ENCODE peak calls at places on chromosomes 2 and 18, in five cellular contexts. D, A, H, I and C are unnamed samples.

GRCh38 chr18:3405713-3406112 is 44.3 kb upstream of the TGIF1 start:
- DNase-seq in A (no peak), D (no peak), I (no peak), H (no peak), C (no peak)

GRCh38 chr2:133378386-133378785 is 189.9 kb downstream of the NCKAP5 start:
- DNase-seq in I (no peak), D (no peak), H (no peak), A (no peak), C (no peak)

GRCh38 chr2:98846041-98846440 is 90.0 kb downstream of the CRACDL start:
- DNase-seq in A (no peak), I (no peak), H (no peak), D (peak; percentile 45), C (no peak)

GRCh38 chr2:240200230-240201051 is 60.0 kb upstream of the OTOS start:
- DNase-seq in D (no peak), I (no peak), A (no peak), H (peak; percentile 58), C (no peak)

GRCh38 chr2:128644745-128645256 is 326.1 kb upstream of the HS6ST1 start:
- DNase-seq in D (no peak), I (no peak), A (no peak), H (peak; percentile 7), C (no peak)

GRCh38 chr2:181626671-181627070 is 30.2 kb downstream of the CERKL start:
- DNase-seq in D (no peak), I (no peak), H (no peak), A (no peak), C (no peak)

GRCh38 chr2:83162421-83162820 is 1296.7 kb downstream of the SUCLG1 start:
- DNase-seq in I (no peak), D (peak; percentile 53), H (no peak), A (no peak), C (no peak)

GRCh38 chr18:66344227-66344626 is 259.7 kb downstream of the CDH19 start:
- DNase-seq in H (no peak), D (no peak), A (no peak), I (no peak), C (no peak)

GRCh38 chr18:2891526-2892431 is 45.0 kb downstream of the EMILIN2 start:
- DNase-seq in D (peak; percentile 28), H (peak; percentile 68), A (no peak), I (no peak), C (no peak)

GRCh38 chr18:60047556-60047955 is 147.8 kb downstream of the PMAIP1 start:
- DNase-seq in H (no peak), I (no peak), D (peak; percentile 73), A (no peak), C (no peak)

GRCh38 chr2:159093496-159093895 is 125.1 kb downstream of the TANC1 start:
- DNase-seq in D (no peak), H (no peak), I (no peak), A (no peak), C (no peak)

GRCh38 chr18:70288851-70289328 is at the start of gene SOCS6:
- DNase-seq in H (no peak), I (no peak), D (peak; percentile 80), A (no peak), C (peak; percentile 79)

GRCh38 chr2:222671259-222672067 is at the start of gene MOGAT1:
- DNase-seq in A (no peak), H (peak; percentile 81), I (peak; percentile 11), D (peak; percentile 37), C (peak; percentile 60)

GRCh38 chr2:239790313-239790712 is 234.8 kb downstream of the NDUFA10 start:
- DNase-seq in A (no peak), D (no peak), I (no peak), H (peak; percentile 66), C (peak; percentile 47)

GRCh38 chr18:74290831-74291770 is 662 bp downstream of the CYB5A start:
- DNase-seq in I (no peak), A (no peak), D (peak; percentile 66), H (no peak), C (peak; percentile 68)

GRCh38 chr2:156177654-156178053 is 154.9 kb downstream of the NR4A2 start:
- DNase-seq in A (no peak), D (no peak), H (no peak), I (no peak), C (no peak)

GRCh38 chr2:237922641-237923361 is 44.0 kb upstream of the UBE2F start:
- DNase-seq in D (peak; percentile 78), H (no peak), I (peak; percentile 12), A (no peak), C (peak; percentile 55)

GRCh38 chr2:198973181-198973580 is 484.6 kb downstream of the SATB2 start:
- DNase-seq in H (no peak), D (no peak), A (no peak), I (no peak), C (no peak)

GRCh38 chr18:21117385-21118135 is 5.9 kb upstream of the ROCK1 start:
- DNase-seq in I (no peak), D (no peak), H (no peak), A (no peak), C (no peak)

GRCh38 chr2:20334645-20335203 is 15.9 kb downstream of the PUM2 start:
- DNase-seq in A (no peak), I (no peak), D (no peak), H (no peak), C (no peak)

GRCh38 chr2:172998547-172998946 is 77.1 kb upstream of the MAP3K20 start:
- DNase-seq in A (no peak), H (no peak), I (no peak), D (no peak), C (no peak)

GRCh38 chr18:31819106-31819924 is 58.6 kb upstream of the SLC25A52 start:
- DNase-seq in A (no peak), D (peak; percentile 52), H (no peak), I (peak; percentile 2), C (no peak)

GRCh38 chr2:120687210-120687609 is 48.5 kb upstream of the GLI2 start:
- DNase-seq in D (no peak), H (no peak), A (no peak), I (no peak), C (no peak)

GRCh38 chr2:171487803-171488259 is 34.4 kb upstream of the CYBRD1 start:
- DNase-seq in A (no peak), I (no peak), H (no peak), D (no peak), C (no peak)

GRCh38 chr2:159737292-159737916 is 25.1 kb downstream of the MARCHF7 start:
- DNase-seq in I (no peak), A (no peak), D (no peak), H (no peak), C (no peak)

GRCh38 chr2:148965596-148966431 is 72.7 kb upstream of the LYPD6B start:
- DNase-seq in I (no peak), H (no peak), D (no peak), A (no peak), C (no peak)

GRCh38 chr2:6370753-6371152 is 495.0 kb downstream of the CMPK2 start:
- DNase-seq in D (no peak), H (no peak), A (no peak), I (no peak), C (no peak)

GRCh38 chr2:9336209-9336533 is 87.2 kb downstream of the ITGB1BP1 start:
- DNase-seq in A (no peak), I (no peak), D (peak; percentile 12), H (no peak), C (no peak)

GRCh38 chr2:108579631-108580030 is 45.4 kb downstream of the LIMS1 start:
- DNase-seq in H (peak; percentile 75), A (no peak), D (peak; percentile 84), I (no peak), C (no peak)